ENCODE peak calls at places on chromosomes 13 and 19, in nine cellular contexts. L is cardiac muscle cell; B is upper lobe of right lung; K is CD4-positive, CD25-positive, alpha-beta regulatory T cell; S is pancreas; Y is testis; Z is tibial artery; G is mucosa of descending colon; M is sigmoid colon. H is an unnamed sample. For H3K4me1, the result is how much of the 10 kb centered on the place peaks cover.

GRCh38 chr13:19601749-19602725 is 31.4 kb upstream of the MPHOSPH8 start:
- DNase-seq in Z (no peak), B (peak), G (peak), S (peak), K (peak), L (peak), Y (peak), M (no peak), H (peak)

GRCh38 chr19:11942008-11942842 is 17.3 kb downstream of the ZNF700 start:
- DNase-seq in L (no peak), Z (no peak), Y (no peak), G (no peak), M (no peak), S (no peak), B (no peak), K (no peak), H (no peak)

GRCh38 chr13:27088619-27089018 is 83.0 kb downstream of the USP12 start:
- DNase-seq in Y (no peak), L (no peak), S (no peak), B (no peak), M (no peak), G (no peak), Z (no peak), K (no peak), H (no peak)

GRCh38 chr13:28792992-28793391 is 27.1 kb upstream of the MTUS2 start:
- DNase-seq in Z (no peak), B (no peak), S (no peak), G (no peak), Y (no peak), L (peak), M (no peak), K (no peak), H (no peak)

GRCh38 chr13:111474136-111475002 is 153.9 kb downstream of the TEX29 start:
- DNase-seq in M (no peak), S (no peak), B (no peak), L (peak), Y (peak), Z (no peak), G (no peak), K (peak), H (peak)

GRCh38 chr19:3094638-3095374 is 644 bp downstream of the GNA11 start:
- DNase-seq in S (no peak), B (peak), Z (no peak), K (peak), G (no peak), M (no peak), L (peak), Y (no peak), H (peak)

GRCh38 chr19:2503521-2504109 is 27.7 kb downstream of the GADD45B start:
- DNase-seq in G (no peak), K (peak), B (no peak), Z (no peak), M (no peak), Y (no peak), L (peak), S (no peak), H (no peak)

GRCh38 chr13:43005460-43006236 is 13.6 kb upstream of the EPSTI1 start:
- DNase-seq in Z (no peak), L (peak), K (no peak), B (no peak), G (no peak), S (no peak), M (no peak), Y (no peak), H (no peak)

GRCh38 chr19:19634516-19635312 is 6.7 kb upstream of the LPAR2 start:
- DNase-seq in L (no peak), M (no peak), B (no peak), Y (no peak), G (no peak), Z (no peak), S (no peak), K (no peak), H (no peak)

GRCh38 chr13:101230271-101230890 is 185.9 kb downstream of the NALCN start:
- DNase-seq in B (no peak), L (no peak), S (no peak), K (no peak), G (no peak), M (no peak), Z (no peak), Y (no peak), H (no peak)

GRCh38 chr19:13865578-13866462 is 11.1 kb upstream of the NANOS3 start:
- DNase-seq in Z (no peak), L (peak), B (no peak), Y (no peak), K (no peak), G (peak), M (no peak), S (no peak), H (peak)

GRCh38 chr19:41431426-41432386 is 4.5 kb upstream of the B3GNT8 start:
- DNase-seq in L (peak), K (peak), Y (peak), G (peak), M (no peak), B (no peak), Z (no peak), S (no peak), H (no peak)

GRCh38 chr19:17580470-17581000 is 25.1 kb downstream of the COLGALT1 start:
- DNase-seq in B (no peak), Z (no peak), L (no peak), M (no peak), Y (no peak), G (no peak), S (no peak), K (no peak), H (no peak)

GRCh38 chr19:3276341-3276799 is 51.9 kb downstream of the CELF5 start:
- DNase-seq in G (peak), Y (peak), K (no peak), S (peak), B (peak), Z (no peak), L (no peak), M (no peak), H (no peak)

GRCh38 chr13:40235160-40235796 is 431.2 kb downstream of the FOXO1 start:
- DNase-seq in Y (no peak), M (no peak), L (no peak), Z (no peak), S (no peak), B (no peak), K (no peak), G (no peak), H (no peak)

GRCh38 chr19:33133438-33134031 is 1.6 kb downstream of the WDR88 start:
- DNase-seq in B (no peak), K (no peak), Y (no peak), L (peak), S (no peak), M (no peak), G (no peak), Z (no peak), H (no peak)

GRCh38 chr13:46665243-46665629 is 112.3 kb downstream of the LRCH1 start:
- DNase-seq in Z (no peak), B (no peak), Y (no peak), M (no peak), L (no peak), G (no peak), K (no peak), S (no peak), H (no peak)

GRCh38 chr13:46663644-46664043 is 110.7 kb downstream of the LRCH1 start:
- DNase-seq in Y (no peak), K (no peak), G (no peak), L (no peak), M (no peak), Z (no peak), S (no peak), B (no peak), H (no peak)

GRCh38 chr13:46662690-46663089 is 109.7 kb downstream of the LRCH1 start:
- DNase-seq in S (no peak), G (no peak), B (no peak), L (no peak), K (no peak), M (no peak), Z (no peak), Y (no peak), H (no peak)

GRCh38 chr13:46664195-46664594 is 111.2 kb downstream of the LRCH1 start:
- DNase-seq in M (no peak), G (no peak), S (no peak), Y (no peak), B (no peak), Z (no peak), L (no peak), K (no peak), H (no peak)

DNA sequence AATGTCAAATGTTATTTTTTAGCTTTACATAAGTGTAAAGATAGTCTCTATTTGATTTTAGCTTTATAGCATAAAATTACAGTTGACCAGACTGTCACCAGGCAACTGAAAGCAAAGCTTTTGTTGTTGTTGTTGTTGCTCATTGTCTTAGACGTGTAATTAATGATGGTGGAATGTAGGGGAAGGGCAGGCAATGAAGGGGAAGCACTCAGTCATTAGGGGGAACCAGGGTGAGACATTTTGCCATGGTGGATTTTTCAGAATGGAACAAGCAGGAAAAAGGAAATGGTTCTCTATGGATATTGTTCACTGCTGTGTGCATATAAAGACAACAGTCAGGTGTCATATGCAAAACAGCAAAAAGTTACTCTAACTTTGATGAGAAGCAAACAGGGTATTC is 110.2 kb downstream of the LRCH1 start:
- DNase-seq in L (no peak), G (no peak), Y (no peak), K (no peak), M (no peak), B (no peak), Z (no peak), S (no peak), H (no peak)
- H3K4me1 ChIP-seq in L (half or more), G (half or more), Y (under half), K (under half), M (half or more), B (under half), Z (under half), S (under half), H (under half)

GRCh38 chr19:44725684-44726083 is 22.8 kb upstream of the BCL3 start:
- DNase-seq in B (peak), L (no peak), Y (no peak), K (no peak), Z (no peak), G (peak), S (no peak), M (no peak), H (no peak)
- H3K4me1 ChIP-seq in B (under half), L (under half), Y (under half), K (under half), Z (under half), G (under half), S (under half), M (under half), H (under half)

GRCh38 chr19:1251503-1252220 is 3.3 kb downstream of the MIDN start:
- DNase-seq in S (peak), G (peak), L (no peak), M (peak), Z (peak), Y (no peak), B (peak), K (peak), H (no peak)

GRCh38 chr19:1249990-1250298 is 1.6 kb downstream of the MIDN start:
- DNase-seq in M (no peak), Y (no peak), L (no peak), Z (no peak), S (no peak), K (no peak), B (no peak), G (no peak), H (no peak)

GRCh38 chr19:1251233-1251502 is 2.8 kb downstream of the MIDN start:
- DNase-seq in B (no peak), M (no peak), Z (no peak), G (no peak), Y (peak), K (no peak), L (peak), S (peak), H (peak)

GRCh38 chr19:1249298-1249989 is 1.1 kb downstream of the MIDN start:
- DNase-seq in Z (peak), S (peak), Y (peak), M (peak), K (peak), G (peak), L (peak), B (peak), H (peak)

GRCh38 chr19:1250374-1251232 is 2.2 kb downstream of the MIDN start:
- DNase-seq in K (peak), S (peak), L (peak), G (peak), Y (peak), M (peak), Z (no peak), B (peak), H (peak)
- H3K4me1 ChIP-seq in K (under half), S (under half), L (under half), G (half or more), Y (half or more), M (half or more), Z (under half), B (under half), H (under half)

GRCh38 chr19:39407644-39408391 is 1.2 kb downstream of the ZFP36 start:
- DNase-seq in G (peak), Z (no peak), B (peak), L (peak), Y (no peak), S (peak), M (peak), K (peak), H (no peak)
- H3K4me1 ChIP-seq in G (under half), Z (under half), B (under half), L (under half), Y (under half), S (under half), M (half or more), K (half or more), H (under half)

DNA sequence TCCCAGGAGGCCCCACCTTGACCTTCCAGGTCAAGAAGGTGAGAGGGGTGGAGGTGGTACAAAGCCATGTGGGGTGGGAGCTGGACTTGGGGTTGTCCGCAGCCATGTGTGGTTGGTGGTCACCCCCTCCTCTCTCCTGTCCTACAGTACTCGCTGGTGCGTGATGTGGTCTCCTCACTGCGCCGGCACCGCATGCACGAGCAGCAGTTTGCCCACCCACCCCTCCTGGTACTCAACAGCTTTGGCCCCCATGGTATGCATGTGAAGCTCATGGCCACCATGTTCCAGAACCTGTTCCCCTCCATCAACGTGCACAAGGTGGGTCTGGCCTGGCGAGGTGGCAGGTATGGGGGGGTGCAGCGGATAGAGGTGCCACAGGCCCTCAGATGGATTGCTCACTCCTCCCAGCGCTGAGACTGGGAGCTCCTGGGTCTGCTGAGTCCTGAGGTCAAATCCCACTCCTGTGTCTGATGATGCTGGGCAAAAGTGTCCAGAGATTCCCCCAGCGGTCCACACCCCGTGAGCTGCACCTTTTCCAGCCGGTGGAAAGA is 1.7 kb downstream of the PPAN start:
- DNase-seq in L (no peak), Z (no peak), G (no peak), M (no peak), B (no peak), S (no peak), K (no peak), Y (no peak), H (no peak)
- H3K4me1 ChIP-seq in L (under half), Z (under half), G (under half), M (under half), B (under half), S (under half), K (half or more), Y (under half), H (under half)

H was measured in HAP-1.